ENCODE peak calls at places on chromosomes 3 and 15, in seven cellular contexts. T is RWPE1, J is B cell, Q is cardiac fibroblast, C is choroid plexus epithelial cell, A is neuronal stem cell, P is heart left ventricle. V is an unnamed sample.

GRCh38 chr3:56321892-56322291 is 146.4 kb downstream of the ERC2 start:
- DNase-seq in T (no peak), A (no peak), J (peak; percentile 34), C (no peak), Q (no peak), P (no peak), V (no peak)

GRCh38 chr15:62119224-62119925 is 45.7 kb downstream of the C2CD4B start:
- DNase-seq in P (no peak), C (peak; percentile 97), J (no peak), T (peak; percentile 90), A (no peak), Q (peak; percentile 94), V (peak; percentile 69)

GRCh38 chr15:49712846-49713450 is 92.1 kb downstream of the DTWD1 start:
- DNase-seq in T (no peak), A (no peak), Q (no peak), J (no peak), P (no peak), C (no peak), V (no peak)

GRCh38 chr3:20462723-20463122 is 276.7 kb upstream of the SGO1 start:
- DNase-seq in P (no peak), J (no peak), A (no peak), C (peak; percentile 2), Q (peak; percentile 17), T (no peak), V (no peak)

GRCh38 chr3:47475029-47475569 is 642 bp downstream of the SCAP start:
- DNase-seq in C (peak; percentile 36), A (no peak), Q (no peak), P (no peak), T (peak; percentile 5), J (no peak), V (peak; percentile 19)

GRCh38 chr3:62559831-62560445 is 186.6 kb upstream of the FEZF2 start:
- DNase-seq in C (peak; percentile 77), Q (peak; percentile 72), P (no peak), J (no peak), T (no peak), A (no peak), V (peak; percentile 7)

GRCh38 chr3:136624894-136625815 is 127.0 kb downstream of the STAG1 start:
- DNase-seq in T (peak; percentile 43), C (peak; percentile 27), P (no peak), J (no peak), Q (no peak), A (peak; percentile 3), V (no peak)

GRCh38 chr15:91915576-91915975 is 62.1 kb downstream of the SLCO3A1 start:
- DNase-seq in P (no peak), Q (no peak), J (no peak), A (no peak), T (no peak), C (no peak), V (no peak)

GRCh38 chr3:66075281-66075680 is 36.6 kb upstream of the MAGI1 start:
- DNase-seq in A (no peak), Q (peak; percentile 32), P (no peak), T (peak; percentile 21), J (no peak), C (peak; percentile 36), V (no peak)

GRCh38 chr3:51388286-51389029 is 2.6 kb upstream of the RBM15B start:
- DNase-seq in C (peak; percentile 34), P (no peak), T (no peak), A (no peak), J (no peak), Q (peak; percentile 20), V (no peak)

GRCh38 chr3:194328080-194328571 is 23.0 kb downstream of the CPN2 start:
- DNase-seq in J (peak; percentile 37), A (no peak), C (peak; percentile 41), P (no peak), Q (peak; percentile 56), T (peak; percentile 75), V (no peak)

GRCh38 chr3:116391296-116392201 is 53.7 kb downstream of the LSAMP start:
- DNase-seq in J (no peak), C (no peak), A (no peak), Q (no peak), T (no peak), P (peak; percentile 18), V (no peak)

GRCh38 chr15:99450896-99451358 is 114.9 kb upstream of the MEF2A start:
- DNase-seq in P (peak; percentile 89), Q (peak; percentile 88), J (no peak), A (no peak), T (no peak), C (peak; percentile 72), V (no peak)

GRCh38 chr15:95024388-95024787 is 793.0 kb downstream of the MCTP2 start:
- DNase-seq in A (peak; percentile 17), Q (peak; percentile 59), C (peak; percentile 78), P (no peak), T (peak; percentile 5), J (no peak), V (no peak)

GRCh38 chr3:120214161-120214560 is 70.9 kb downstream of the GPR156 start:
- DNase-seq in T (no peak), C (peak; percentile 13), A (no peak), J (no peak), Q (no peak), P (no peak), V (no peak)

GRCh38 chr15:58467722-58468436 is 36.1 kb downstream of the LIPC start:
- DNase-seq in J (no peak), C (peak; percentile 88), Q (no peak), A (no peak), P (no peak), T (no peak), V (no peak)

GRCh38 chr3:139654637-139655365 is 23.0 kb downstream of the NMNAT3 start:
- DNase-seq in Q (no peak), T (no peak), A (no peak), P (no peak), J (no peak), C (no peak), V (no peak)

GRCh38 chr3:184896336-184896735 is 84.4 kb downstream of the VPS8 start:
- DNase-seq in A (no peak), Q (no peak), T (no peak), C (no peak), P (no peak), J (no peak), V (peak; percentile 57)

GRCh38 chr3:188646592-188646991 is 492.6 kb downstream of the LPP start:
- DNase-seq in J (peak; percentile 24), P (no peak), C (peak; percentile 65), A (no peak), Q (peak; percentile 50), T (no peak), V (peak; percentile 62)

GRCh38 chr3:78569820-78570219 is 1198.0 kb downstream of the ROBO1 start:
- DNase-seq in A (no peak), J (no peak), C (no peak), Q (no peak), P (no peak), T (no peak), V (no peak)

GRCh38 chr3:127856801-127857200 is 34.5 kb upstream of the MGLL start:
- DNase-seq in C (no peak), Q (no peak), P (no peak), A (no peak), T (no peak), J (no peak), V (no peak)

GRCh38 chr15:90213123-90213817 is 12.1 kb downstream of the SEMA4B start:
- DNase-seq in J (no peak), C (no peak), T (no peak), P (peak; percentile 26), A (no peak), Q (no peak), V (no peak)

GRCh38 chr3:54836876-54837275 is 91.0 kb downstream of the LRTM1 start:
- DNase-seq in J (no peak), T (no peak), C (no peak), P (no peak), A (no peak), Q (no peak), V (no peak)

GRCh38 chr3:126758882-126759281 is 54.8 kb downstream of the CHCHD6 start:
- DNase-seq in A (no peak), T (no peak), C (no peak), P (no peak), Q (no peak), J (no peak), V (no peak)

GRCh38 chr3:53166781-53167291 is 5.8 kb downstream of the PRKCD start:
- DNase-seq in P (peak; percentile 84), C (peak; percentile 75), J (no peak), A (no peak), T (no peak), Q (peak; percentile 81), V (peak; percentile 84)

GRCh38 chr3:71510485-71510884 is 73.0 kb downstream of the FOXP1 start:
- DNase-seq in J (no peak), A (no peak), T (no peak), Q (peak; percentile 47), P (no peak), C (peak; percentile 87), V (no peak)

V was measured in foreskin melanocyte.